ENCODE peak calls at places on chromosomes 4 and X, in seven cellular contexts. Q is cardiac septum; T is NCI-H510A treated with DMSO at 0.1 percent for 48 hours; M is kidney epithelial cell; A is NCI-H1092; K is activated CD4-positive, CD25-positive, alpha-beta regulatory T cell; W is tibial nerve. E is an unnamed sample.

GRCh38 chr4:101708640-101709039 is 81.9 kb upstream of the BANK1 start:
- DNase-seq in M (no peak), K (no peak), T (no peak), A (no peak), W (no peak), Q (no peak), E (no peak)

GRCh38 chr4:56981795-56982201 is 3.1 kb downstream of the POLR2B start:
- DNase-seq in Q (no peak), K (no peak), M (peak), T (no peak), W (no peak), A (no peak), E (no peak)

GRCh38 chrX:129193357-129193756 is 329.9 kb downstream of the SMARCA1 start:
- DNase-seq in Q (no peak), T (peak), M (no peak), K (no peak), W (no peak), A (peak), E (peak)

GRCh38 chr4:14607578-14607977 is 394.7 kb upstream of the CPEB2 start:
- DNase-seq in Q (no peak), M (no peak), A (no peak), K (no peak), T (no peak), W (no peak), E (no peak)

GRCh38 chr4:14701896-14702295 is 300.4 kb upstream of the CPEB2 start:
- DNase-seq in W (no peak), T (no peak), Q (no peak), K (no peak), M (no peak), A (no peak), E (no peak)

GRCh38 chr4:128915544-128915943 is 106.0 kb downstream of the JADE1 start:
- DNase-seq in W (no peak), Q (no peak), T (no peak), A (no peak), K (no peak), M (no peak), E (no peak)

GRCh38 chr4:147492761-147493160 is 11.9 kb downstream of the EDNRA start:
- DNase-seq in W (no peak), K (no peak), Q (no peak), M (no peak), T (no peak), A (no peak), E (no peak)

GRCh38 chrX:71910526-71911022 is at the start of gene NHSL2:
- DNase-seq in W (no peak), A (peak), Q (no peak), K (no peak), M (no peak), T (peak), E (peak)

GRCh38 chr4:159446266-159446976 is 343.5 kb downstream of the RAPGEF2 start:
- DNase-seq in A (peak), M (no peak), W (peak), K (no peak), Q (no peak), T (peak), E (peak)

GRCh38 chr4:98619197-98619596 is 39.2 kb downstream of the TSPAN5 start:
- DNase-seq in T (no peak), W (no peak), K (no peak), M (no peak), A (no peak), Q (no peak), E (no peak)

GRCh38 chrX:124015721-124016120 is 54.2 kb downstream of the STAG2 start:
- DNase-seq in T (no peak), K (no peak), W (no peak), M (no peak), Q (no peak), A (no peak), E (no peak)

GRCh38 chrX:7154040-7154597 is 6.2 kb upstream of the PUDP start:
- DNase-seq in W (no peak), K (no peak), T (no peak), A (no peak), M (no peak), Q (no peak), E (no peak)

GRCh38 chr4:14169460-14169859 is 541.9 kb upstream of the BOD1L1 start:
- DNase-seq in W (no peak), A (no peak), T (no peak), K (no peak), Q (no peak), M (no peak), E (no peak)